ENCODE peak calls at places on chromosomes 7 and 10, in four cellular contexts. O is cardiac muscle cell, W is stomach, Z is Calu3. A is an unnamed sample.

GRCh38 chr10:93110472-93111146 is 36.9 kb downstream of the CYP26A1 start:
- DNase-seq in O (no peak), W (no peak), Z (no peak), A (no peak)

GRCh38 chr10:97648557-97649404 is 8.3 kb downstream of the PI4K2A start:
- DNase-seq in O (no peak), W (no peak), Z (peak), A (peak)

GRCh38 chr7:39547336-39547735 is 18.9 kb upstream of the YAE1 start:
- DNase-seq in O (no peak), W (no peak), Z (no peak), A (no peak)

GRCh38 chr10:103276251-103276936 is 544 bp upstream of the INA start:
- DNase-seq in O (no peak), W (no peak), Z (no peak), A (no peak)

GRCh38 chr7:98276241-98276761 is 5.2 kb upstream of the BRI3 start:
- DNase-seq in O (no peak), W (peak), Z (no peak), A (no peak)

GRCh38 chr7:55365103-55365679 is at the start of gene LANCL2:
- DNase-seq in O (peak), W (peak), Z (no peak), A (no peak)

GRCh38 chr10:62858364-62858763 is 42.2 kb upstream of the EGR2 start:
- DNase-seq in O (no peak), W (no peak), Z (no peak), A (no peak)

GRCh38 chr10:80168679-80169380 is 36.3 kb downstream of the PLAC9 start:
- DNase-seq in O (no peak), W (no peak), Z (peak), A (no peak)

GRCh38 chr10:117004238-117004626 is 755 bp downstream of the SHTN1 start:
- DNase-seq in O (no peak), W (no peak), Z (no peak), A (no peak)

GRCh38 chr7:17677408-17677807 is 262.9 kb downstream of the SNX13 start:
- DNase-seq in O (no peak), W (no peak), Z (no peak), A (no peak)

GRCh38 chr7:42982604-42983115 is 50.5 kb downstream of the MRPL32 start:
- DNase-seq in O (no peak), W (no peak), Z (no peak), A (no peak)

GRCh38 chr10:88249450-88249849 is 333.7 kb downstream of the RNLS start:
- DNase-seq in O (no peak), W (no peak), Z (no peak), A (no peak)

GRCh38 chr10:75487087-75487784 is 55.8 kb downstream of the LRMDA start:
- DNase-seq in O (no peak), W (no peak), Z (no peak), A (no peak)

GRCh38 chr7:37282927-37283326 is 165.7 kb downstream of the ELMO1 start:
- DNase-seq in O (no peak), W (no peak), Z (no peak), A (no peak)

GRCh38 chr10:118495499-118495898 is 99.9 kb downstream of the PRLHR start:
- DNase-seq in O (no peak), W (no peak), Z (no peak), A (no peak)

GRCh38 chr7:16431646-16432424 is 10.5 kb upstream of the CRPPA start:
- DNase-seq in O (peak), W (peak), Z (peak), A (no peak)

GRCh38 chr7:23955145-23955544 is 245.1 kb downstream of the STK31 start:
- DNase-seq in O (no peak), W (no peak), Z (no peak), A (no peak)

GRCh38 chr7:138556771-138557484 is 96.9 kb downstream of the TRIM24 start:
- DNase-seq in O (no peak), W (no peak), Z (no peak), A (no peak)

GRCh38 chr10:112732277-112732891 is 217.7 kb upstream of the TCF7L2 start:
- DNase-seq in O (no peak), W (no peak), Z (no peak), A (no peak)

GRCh38 chr7:51613911-51614344 is 297.3 kb upstream of the COBL start:
- DNase-seq in O (no peak), W (no peak), Z (no peak), A (no peak)

GRCh38 chr10:3623746-3624145 is 161.3 kb downstream of the KLF6 start:
- DNase-seq in O (peak), W (no peak), Z (no peak), A (no peak)

GRCh38 chr7:116776610-116777289 is 85.6 kb upstream of the CAPZA2 start:
- DNase-seq in O (no peak), W (no peak), Z (peak), A (no peak)

GRCh38 chr10:91493313-91493712 is 83.2 kb downstream of the HECTD2 start:
- DNase-seq in O (peak), W (no peak), Z (no peak), A (no peak)

GRCh38 chr10:73509695-73510094 is 13.9 kb upstream of the PPP3CB start:
- DNase-seq in O (no peak), W (no peak), Z (no peak), A (no peak)

GRCh38 chr7:150356265-150356897 is 12.2 kb upstream of the REPIN1 start:
- DNase-seq in O (peak), W (no peak), Z (no peak), A (no peak)

GRCh38 chr7:74625446-74625845 is 32.1 kb upstream of the GTF2I start:
- DNase-seq in O (no peak), W (no peak), Z (no peak), A (no peak)

GRCh38 chr7:52959336-52959735 is 76.1 kb upstream of the POM121L12 start:
- DNase-seq in O (no peak), W (no peak), Z (no peak), A (no peak)

GRCh38 chr10:3476640-3477448 is 304.3 kb upstream of the PITRM1 start:
- DNase-seq in O (no peak), W (no peak), Z (no peak), A (no peak)

GRCh38 chr10:4939224-4940072 is 23.8 kb upstream of the AKR1C1 start:
- DNase-seq in O (no peak), W (no peak), Z (no peak), A (no peak)

GRCh38 chr10:73591935-73592699 is 975 bp upstream of the USP54 start:
- DNase-seq in O (peak), W (peak), Z (peak), A (no peak)

GRCh38 chr10:78623577-78624215 is 445.1 kb upstream of the ZMIZ1 start:
- DNase-seq in O (peak), W (no peak), Z (peak), A (no peak)

GRCh38 chr7:64999165-65000004 is 7.1 kb downstream of the ERV3-1 start:
- DNase-seq in O (no peak), W (peak), Z (peak), A (no peak)

GRCh38 chr7:128934361-128935352 is 3.1 kb upstream of the IRF5 start:
- DNase-seq in O (no peak), W (no peak), Z (no peak), A (no peak)

DNA sequence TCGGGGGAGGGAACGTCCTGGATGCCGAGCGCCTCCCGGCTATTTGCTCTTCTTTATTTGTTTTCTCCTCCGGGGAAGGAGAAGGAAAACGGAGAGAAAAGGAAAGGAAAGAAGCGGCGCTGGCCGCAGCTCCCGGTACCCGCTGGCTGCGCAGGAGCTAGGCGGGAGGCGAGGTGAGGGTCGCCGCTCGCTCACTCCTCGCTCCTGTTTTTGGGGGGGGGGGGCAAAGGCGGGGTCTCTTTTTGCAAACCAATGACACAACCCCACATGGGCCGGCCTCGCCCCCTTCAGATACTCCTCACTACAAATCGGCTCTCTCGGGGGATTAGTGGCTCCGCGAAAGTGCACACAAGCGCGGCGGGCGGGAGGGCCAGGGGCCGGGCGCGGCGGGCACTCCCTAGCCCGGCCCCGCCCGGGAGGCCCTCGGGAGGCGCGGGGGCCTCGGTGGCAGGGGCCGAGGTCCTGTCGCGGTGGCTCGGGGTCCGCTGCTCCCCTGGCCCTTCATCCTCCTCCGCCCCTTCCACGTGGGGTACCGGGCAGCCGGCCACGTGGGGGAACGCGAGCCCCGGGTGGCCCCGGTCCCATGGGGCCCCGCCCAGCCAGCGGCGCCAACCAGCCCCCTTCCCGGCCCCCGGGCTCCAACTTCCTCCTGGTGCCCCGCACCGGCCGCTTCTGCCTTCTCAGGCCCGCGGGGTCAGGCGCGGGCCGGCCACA is 650 bp upstream of the CTBP2 start:
- DNase-seq in O (peak), W (peak), Z (peak), A (peak)
- TF ChIP-seq CTCF in O (peak), W (no peak), Z (no peak), A (peak)

GRCh38 chr10:28532509-28533314 is at the start of gene WAC:
- DNase-seq in O (peak), W (peak), Z (peak), A (peak)
- TF ChIP-seq CTCF in O (no peak), W (no peak), Z (no peak), A (no peak)

DNA sequence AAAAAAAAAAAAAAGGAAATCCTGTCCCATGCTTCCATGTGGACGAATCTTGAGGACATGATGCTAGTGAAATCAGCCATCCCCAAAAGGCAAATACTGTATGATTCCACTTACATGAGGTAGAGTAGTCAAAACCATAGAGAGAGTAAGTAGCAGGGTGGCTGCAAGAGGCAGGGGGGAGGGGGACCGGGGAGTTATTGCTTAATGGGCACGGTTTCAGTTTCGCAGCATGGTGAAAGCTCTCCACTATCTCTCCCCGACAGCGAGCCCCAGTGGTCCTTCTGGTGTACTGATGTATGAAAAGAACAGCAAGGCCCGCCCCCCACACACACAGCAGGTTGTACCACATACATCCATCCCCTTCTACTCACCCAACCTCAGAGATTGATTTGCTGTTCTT is 32.8 kb downstream of the NOD1 start:
- DNase-seq in O (no peak), W (peak), Z (no peak), A (peak)
- TF ChIP-seq CTCF in O (peak), W (no peak), Z (no peak), A (peak)

DNA sequence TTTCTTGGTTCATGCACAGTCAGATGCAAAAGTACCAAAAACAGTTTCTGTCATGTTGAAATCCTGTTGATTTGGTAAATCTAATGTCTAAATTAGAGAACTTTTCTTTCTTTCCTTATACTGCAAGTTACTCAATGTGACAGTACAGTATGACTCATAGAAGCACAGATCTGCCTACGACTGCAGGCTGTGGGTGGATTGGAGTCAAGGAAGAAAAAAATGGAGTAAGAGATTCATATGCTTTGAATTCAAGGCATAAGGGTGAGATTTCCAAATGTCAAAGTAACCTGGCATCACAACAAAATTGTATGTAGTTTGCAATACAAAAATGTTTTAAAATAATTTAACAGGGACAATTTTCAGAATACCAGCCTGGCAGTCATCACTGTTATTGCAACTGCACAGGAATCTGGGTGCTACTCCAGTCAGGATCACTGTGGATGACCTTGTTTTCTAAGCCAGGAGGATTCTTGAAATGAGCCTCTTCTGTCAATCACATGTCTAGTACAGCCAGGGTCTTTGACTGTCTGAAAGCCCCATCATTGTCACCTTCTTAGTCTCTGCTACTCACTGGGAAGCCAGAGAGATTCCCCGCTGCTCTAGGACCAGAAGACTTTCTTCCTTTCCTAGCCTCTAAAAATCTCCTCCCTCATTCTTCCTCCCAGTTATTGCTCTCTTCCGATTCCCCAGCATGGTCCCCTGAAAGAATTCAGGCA is 83.6 kb downstream of the CD36 start:
- DNase-seq in O (no peak), W (no peak), Z (no peak), A (no peak)
- TF ChIP-seq CTCF in O (no peak), W (no peak), Z (no peak), A (no peak)

DNA sequence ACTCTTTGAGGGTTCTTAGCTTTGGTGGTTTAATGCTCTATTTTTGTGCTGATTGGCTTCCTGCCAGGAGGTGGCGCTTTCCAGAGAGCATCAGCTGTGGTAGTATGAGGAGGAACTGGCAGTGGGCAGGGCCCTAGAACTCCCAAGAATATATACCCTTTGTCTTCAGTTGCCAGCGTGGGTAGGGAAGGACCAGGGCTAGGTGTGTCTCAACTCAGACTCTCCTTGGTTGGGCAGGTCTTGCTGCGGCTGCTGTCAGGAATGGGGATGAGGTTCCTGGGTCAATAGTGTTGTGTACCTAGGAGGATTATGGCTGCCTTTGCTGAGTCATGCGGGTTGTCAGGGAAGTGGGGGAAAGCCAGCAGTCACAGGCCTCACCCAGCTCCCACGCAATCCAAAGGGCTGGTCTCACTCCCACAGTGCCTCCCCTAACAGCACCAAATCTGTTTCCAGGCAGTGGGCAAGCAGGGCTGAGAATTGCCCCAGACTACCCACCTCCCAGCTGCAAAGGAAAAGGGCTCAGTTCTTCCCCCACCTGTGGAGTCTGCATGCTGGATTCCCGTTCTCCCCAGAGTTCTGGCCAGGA is 191.5 kb downstream of the PHTF2 start:
- DNase-seq in O (no peak), W (peak), Z (peak), A (no peak)
- TF ChIP-seq CTCF in O (no peak), W (no peak), Z (no peak), A (no peak)

DNA sequence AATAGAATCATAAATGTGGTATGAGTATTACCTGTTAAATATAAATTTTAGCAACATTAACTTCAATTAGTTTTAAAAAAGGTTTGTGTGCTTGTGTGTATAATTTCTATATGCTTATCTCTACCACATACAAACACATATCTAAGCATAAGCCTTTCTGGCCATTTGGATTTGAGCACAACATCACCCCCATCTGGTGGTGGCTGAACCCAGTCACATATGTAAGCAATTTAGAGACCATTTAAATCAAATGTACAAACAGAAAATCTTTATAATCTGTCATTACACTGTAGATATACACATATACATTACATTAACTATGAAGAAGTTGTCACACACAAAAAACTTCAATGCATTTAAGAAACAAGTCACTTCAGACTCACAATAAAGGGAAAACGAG is 31.7 kb downstream of the GPR22 start:
- DNase-seq in O (peak), W (no peak), Z (peak), A (no peak)
- TF ChIP-seq CTCF in O (peak), W (no peak), Z (no peak), A (peak)

A was measured in natural killer cell.